ENCODE peak calls at places on chromosomes 16 and 17, in nine cellular contexts. R, P, S, D, H, F, V, T and B are unnamed samples.

GRCh38 chr17:7839890-7840260 is 5.9 kb downstream of the KDM6B start:
- DNase-seq in H (no peak), V (no peak), F (peak), P (no peak), T (no peak), D (peak), S (no peak), R (peak), B (no peak)

GRCh38 chr17:15261063-15261817 is 3.9 kb downstream of the PMP22 start:
- DNase-seq in D (peak), P (peak), S (no peak), V (peak), T (peak), H (no peak), F (peak), R (peak), B (peak)

GRCh38 chr17:29844339-29845048 is 85.5 kb downstream of the SSH2 start:
- DNase-seq in P (no peak), V (no peak), S (no peak), R (no peak), D (no peak), F (no peak), H (no peak), T (no peak), B (no peak)

GRCh38 chr16:80563066-80563465 is 22.3 kb downstream of the DYNLRB2 start:
- DNase-seq in H (no peak), V (no peak), S (no peak), T (no peak), F (no peak), R (no peak), P (no peak), D (no peak), B (no peak)

GRCh38 chr16:9016824-9017223 is 53.1 kb upstream of the USP7 start:
- DNase-seq in V (peak), S (no peak), H (no peak), F (no peak), T (no peak), P (no peak), D (peak), R (no peak), B (no peak)

GRCh38 chr16:16915771-16916170 is 536.8 kb downstream of the NPIPA7 start:
- DNase-seq in S (no peak), F (peak), T (no peak), V (no peak), H (no peak), R (no peak), P (no peak), D (no peak), B (no peak)

GRCh38 chr16:75264531-75264998 is 13.1 kb upstream of the BCAR1 start:
- DNase-seq in T (peak), R (no peak), P (no peak), S (no peak), F (no peak), D (no peak), V (no peak), H (no peak), B (peak)

GRCh38 chr16:23608194-23608593 is 12.1 kb upstream of the NDUFAB1 start:
- DNase-seq in D (no peak), V (no peak), R (no peak), F (no peak), T (peak), H (no peak), P (no peak), S (peak), B (peak)